ENCODE peak calls at places on chromosome 6, in seven cellular contexts. J is progenitor cell of endocrine pancreas; Q is A172; B is stimulated activated CD8-positive, alpha-beta memory T cell treated with anti-CD3 and anti-CD28 coated beads, Interleukin-15, amount 100 ng/mL, for 24 hours; X is stimulated activated CD4-positive, alpha-beta T cell treated with anti-CD3 and anti-CD28 coated beads, Interleukin-1b, Interleukin-23, amount 100 ng/mL, for 4 hours; C is naive thymus-derived CD8-positive, alpha-beta T cell; T is Daoy. D is an unnamed sample.

GRCh38 chr6:63805808-63806572 is 170.4 kb downstream of the PHF3 start:
- DNase-seq in X (no peak), T (peak), J (no peak), B (no peak), C (no peak), Q (peak), D (no peak)

GRCh38 chr6:165854863-165855593 is 192.0 kb upstream of the PDE10A start:
- DNase-seq in Q (no peak), T (no peak), X (no peak), C (no peak), B (no peak), J (no peak), D (no peak)

GRCh38 chr6:136426627-136427377 is 123.4 kb downstream of the MAP7 start:
- DNase-seq in X (no peak), Q (no peak), J (no peak), T (no peak), B (no peak), C (no peak), D (no peak)

GRCh38 chr6:4965506-4966389 is 38.1 kb downstream of the RPP40 start:
- DNase-seq in X (no peak), C (no peak), T (no peak), Q (no peak), J (no peak), B (no peak), D (no peak)

GRCh38 chr6:17045581-17046322 is 56.1 kb upstream of the STMND1 start:
- DNase-seq in C (no peak), X (no peak), B (no peak), Q (peak), T (peak), J (no peak), D (no peak)

GRCh38 chr6:44917430-44917829 is 410.7 kb upstream of the RUNX2 start:
- DNase-seq in T (no peak), B (no peak), J (no peak), X (no peak), C (no peak), Q (no peak), D (no peak)

GRCh38 chr6:39347906-39348585 is 25.5 kb upstream of the KCNK16 start:
- DNase-seq in X (peak), Q (peak), C (peak), J (peak), B (peak), T (peak), D (peak)

GRCh38 chr6:1911476-1911875 is 301.8 kb downstream of the FOXC1 start:
- DNase-seq in X (no peak), Q (no peak), B (no peak), T (no peak), C (no peak), J (no peak), D (no peak)

GRCh38 chr6:149864578-149865535 is 698 bp upstream of the LRP11 start:
- DNase-seq in B (no peak), T (peak), J (no peak), X (no peak), Q (peak), C (peak), D (peak)

GRCh38 chr6:112227411-112227810 is 27.0 kb downstream of the LAMA4 start:
- DNase-seq in Q (no peak), X (no peak), C (no peak), J (no peak), T (no peak), B (no peak), D (no peak)

GRCh38 chr6:154732538-154732823 is 735 bp upstream of the SCAF8 start:
- DNase-seq in B (no peak), Q (no peak), X (no peak), J (no peak), C (no peak), T (no peak), D (no peak)

GRCh38 chr6:72363844-72364740 is 257.8 kb upstream of the KCNQ5 start:
- DNase-seq in C (no peak), T (peak), B (no peak), X (no peak), Q (peak), J (no peak), D (no peak)

GRCh38 chr6:113697642-113698410 is 159.3 kb upstream of the MARCKS start:
- DNase-seq in J (no peak), Q (peak), T (peak), B (no peak), C (no peak), X (no peak), D (no peak)

GRCh38 chr6:170011233-170012142 is 260.1 kb downstream of the ERMARD start:
- DNase-seq in C (no peak), X (no peak), Q (no peak), T (no peak), B (no peak), J (no peak), D (no peak)

GRCh38 chr6:150191809-150192208 is 49.0 kb downstream of the PPP1R14C start:
- DNase-seq in J (no peak), C (no peak), Q (peak), T (peak), B (no peak), X (no peak), D (no peak)

GRCh38 chr6:167093922-167094432 is 28.9 kb upstream of the CCR6 start:
- DNase-seq in J (no peak), X (peak), B (peak), C (peak), T (peak), Q (no peak), D (no peak)

GRCh38 chr6:44435500-44435899 is 48.0 kb downstream of the CDC5L start:
- DNase-seq in B (no peak), Q (no peak), X (no peak), J (no peak), C (no peak), T (peak), D (no peak)

GRCh38 chr6:68572525-68572924 is 62.6 kb upstream of the ADGRB3 start:
- DNase-seq in C (no peak), X (no peak), Q (peak), T (no peak), B (no peak), J (no peak), D (peak)

D was measured in Caco-2.